ENCODE peak calls at places on chromosome 21, in four cellular contexts. V is stimulated activated CD8-positive, alpha-beta memory T cell treated with anti-CD3 and anti-CD28 coated beads, Interleukin-7, amount 100 ng/mL, for 4 hours; Q is skeletal muscle cell; A is cardiac septum. Z is an unnamed sample.

GRCh38 chr21:44528634-44528995 is 11.4 kb downstream of the KRTAP10-1 start:
- DNase-seq in V (no peak), Q (no peak), A (no peak), Z (no peak)

GRCh38 chr21:45427331-45428271 is 22.6 kb downstream of the COL18A1 start:
- DNase-seq in V (no peak), Q (peak), A (peak), Z (no peak)

GRCh38 chr21:42153746-42154145 is 65.2 kb upstream of the ABCG1 start:
- DNase-seq in V (no peak), Q (no peak), A (peak), Z (no peak)

GRCh38 chr21:16117851-16118592 is 388.2 kb downstream of the USP25 start:
- DNase-seq in V (no peak), Q (peak), A (no peak), Z (no peak)

GRCh38 chr21:32184059-32184458 is 94.8 kb downstream of the MIS18A start:
- DNase-seq in V (no peak), Q (no peak), A (no peak), Z (no peak)

GRCh38 chr21:14864211-14865021 is 200.4 kb downstream of the NRIP1 start:
- DNase-seq in V (no peak), Q (peak), A (peak), Z (peak)

GRCh38 chr21:45535341-45536081 is 6.7 kb downstream of the SLC19A1 start:
- DNase-seq in V (no peak), Q (no peak), A (peak), Z (peak)

GRCh38 chr21:17903029-17903806 is 84.1 kb upstream of the C21orf91 start:
- DNase-seq in V (no peak), Q (no peak), A (no peak), Z (no peak)

GRCh38 chr21:34814529-34814951 is 145.7 kb downstream of the CLIC6 start:
- DNase-seq in V (no peak), Q (no peak), A (no peak), Z (no peak)

GRCh38 chr21:15730484-15731242 is 881 bp downstream of the USP25 start:
- DNase-seq in V (no peak), Q (no peak), A (peak), Z (no peak)

GRCh38 chr21:44513389-44514217 is 26.4 kb downstream of the KRTAP10-1 start:
- DNase-seq in V (no peak), Q (no peak), A (no peak), Z (peak)

GRCh38 chr21:15004721-15005370 is 60.0 kb downstream of the NRIP1 start:
- DNase-seq in V (no peak), Q (no peak), A (no peak), Z (no peak)

GRCh38 chr21:35713914-35714313 is 346.4 kb downstream of the SETD4 start:
- DNase-seq in V (no peak), Q (no peak), A (no peak), Z (no peak)

GRCh38 chr21:33975548-33976081 is 60.0 kb upstream of the ATP5PO start:
- DNase-seq in V (peak), Q (no peak), A (no peak), Z (no peak)

GRCh38 chr21:39125752-39126485 is 57.3 kb downstream of the PSMG1 start:
- DNase-seq in V (no peak), Q (no peak), A (no peak), Z (peak)

GRCh38 chr21:14886001-14886400 is 178.8 kb downstream of the NRIP1 start:
- DNase-seq in V (no peak), Q (no peak), A (no peak), Z (no peak)

GRCh38 chr21:43303240-43304178 is 123.4 kb downstream of the SIK1 start:
- DNase-seq in V (no peak), Q (no peak), A (peak), Z (peak)

GRCh38 chr21:43929217-43929971 is 64.4 kb downstream of the AGPAT3 start:
- DNase-seq in V (no peak), Q (no peak), A (peak), Z (no peak)

GRCh38 chr21:35323947-35324346 is 274.8 kb upstream of the RUNX1 start:
- DNase-seq in V (no peak), Q (no peak), A (no peak), Z (no peak)

GRCh38 chr21:41766883-41767605 is at the start of gene RIPK4:
- DNase-seq in V (peak), Q (no peak), A (peak), Z (no peak)

GRCh38 chr21:31018232-31018631 is 20.0 kb downstream of the KRTAP19-8 start:
- DNase-seq in V (no peak), Q (no peak), A (no peak), Z (no peak)

GRCh38 chr21:41755934-41756773 is 10.7 kb downstream of the RIPK4 start:
- DNase-seq in V (no peak), Q (no peak), A (no peak), Z (no peak)

Z was measured in spleen.